ENCODE peak calls at places on chromosomes 7 and 10, in nine cellular contexts. One of them, this sample, is unnamed.

GRCh38 chr7:45000096-45001032 is at the start of gene CCM2:
- DNase-seq in activated CD8-positive, alpha-beta memory T cell treated with anti-CD3 and anti-CD28 coated beads for 48 hours: no peak
- DNase-seq in ecto neural progenitor cell: no peak
- DNase-seq in uterus: peak
- DNase-seq in skeletal muscle cell: no peak
- DNase-seq in ELF-1: peak
- DNase-seq in neuronal stem cell: no peak
- DNase-seq in iris pigment epithelial cell: peak
- DNase-seq in anterior cingulate cortex: no peak
- DNase-seq in this sample: no peak

GRCh38 chr10:8279598-8279997 is 225.1 kb downstream of the GATA3 start:
- DNase-seq in ELF-1: no peak
- DNase-seq in skeletal muscle cell: no peak
- DNase-seq in iris pigment epithelial cell: peak
- DNase-seq in anterior cingulate cortex: no peak
- DNase-seq in uterus: no peak
- DNase-seq in neuronal stem cell: no peak
- DNase-seq in ecto neural progenitor cell: no peak
- DNase-seq in activated CD8-positive, alpha-beta memory T cell treated with anti-CD3 and anti-CD28 coated beads for 48 hours: no peak
- DNase-seq in this sample: no peak

GRCh38 chr10:100518761-100519241 is 860 bp downstream of the SEC31B start:
- DNase-seq in ecto neural progenitor cell: peak
- DNase-seq in skeletal muscle cell: no peak
- DNase-seq in ELF-1: peak
- DNase-seq in activated CD8-positive, alpha-beta memory T cell treated with anti-CD3 and anti-CD28 coated beads for 48 hours: no peak
- DNase-seq in neuronal stem cell: peak
- DNase-seq in uterus: peak
- DNase-seq in iris pigment epithelial cell: peak
- DNase-seq in anterior cingulate cortex: peak
- DNase-seq in this sample: no peak

GRCh38 chr10:1102392-1102791 is 46.2 kb downstream of the WDR37 start:
- DNase-seq in ecto neural progenitor cell: no peak
- DNase-seq in activated CD8-positive, alpha-beta memory T cell treated with anti-CD3 and anti-CD28 coated beads for 48 hours: no peak
- DNase-seq in uterus: no peak
- DNase-seq in neuronal stem cell: no peak
- DNase-seq in anterior cingulate cortex: no peak
- DNase-seq in iris pigment epithelial cell: peak
- DNase-seq in ELF-1: no peak
- DNase-seq in skeletal muscle cell: no peak
- DNase-seq in this sample: no peak

GRCh38 chr10:11782793-11783557 is 40.2 kb upstream of the PROSER2 start:
- DNase-seq in anterior cingulate cortex: no peak
- DNase-seq in ecto neural progenitor cell: no peak
- DNase-seq in uterus: no peak
- DNase-seq in activated CD8-positive, alpha-beta memory T cell treated with anti-CD3 and anti-CD28 coated beads for 48 hours: no peak
- DNase-seq in ELF-1: no peak
- DNase-seq in iris pigment epithelial cell: peak
- DNase-seq in skeletal muscle cell: no peak
- DNase-seq in neuronal stem cell: peak
- DNase-seq in this sample: no peak

GRCh38 chr7:40899651-40900507 is 765.1 kb downstream of the SUGCT start:
- DNase-seq in anterior cingulate cortex: no peak
- DNase-seq in ecto neural progenitor cell: no peak
- DNase-seq in iris pigment epithelial cell: no peak
- DNase-seq in skeletal muscle cell: no peak
- DNase-seq in activated CD8-positive, alpha-beta memory T cell treated with anti-CD3 and anti-CD28 coated beads for 48 hours: no peak
- DNase-seq in ELF-1: no peak
- DNase-seq in neuronal stem cell: no peak
- DNase-seq in uterus: peak
- DNase-seq in this sample: no peak

GRCh38 chr7:2154121-2154520 is 78.6 kb downstream of the MAD1L1 start:
- DNase-seq in activated CD8-positive, alpha-beta memory T cell treated with anti-CD3 and anti-CD28 coated beads for 48 hours: no peak
- DNase-seq in skeletal muscle cell: no peak
- DNase-seq in iris pigment epithelial cell: no peak
- DNase-seq in ELF-1: no peak
- DNase-seq in uterus: no peak
- DNase-seq in ecto neural progenitor cell: no peak
- DNase-seq in neuronal stem cell: no peak
- DNase-seq in anterior cingulate cortex: no peak
- DNase-seq in this sample: no peak

GRCh38 chr7:68684246-68684850 is 913.9 kb upstream of the AUTS2 start:
- DNase-seq in anterior cingulate cortex: peak
- DNase-seq in neuronal stem cell: peak
- DNase-seq in iris pigment epithelial cell: peak
- DNase-seq in uterus: no peak
- DNase-seq in activated CD8-positive, alpha-beta memory T cell treated with anti-CD3 and anti-CD28 coated beads for 48 hours: no peak
- DNase-seq in skeletal muscle cell: no peak
- DNase-seq in ecto neural progenitor cell: peak
- DNase-seq in ELF-1: peak
- DNase-seq in this sample: no peak

GRCh38 chr10:58266003-58266825 is 1.5 kb downstream of the IPMK start:
- DNase-seq in uterus: no peak
- DNase-seq in iris pigment epithelial cell: peak
- DNase-seq in skeletal muscle cell: peak
- DNase-seq in activated CD8-positive, alpha-beta memory T cell treated with anti-CD3 and anti-CD28 coated beads for 48 hours: no peak
- DNase-seq in ecto neural progenitor cell: no peak
- DNase-seq in anterior cingulate cortex: no peak
- DNase-seq in ELF-1: peak
- DNase-seq in neuronal stem cell: no peak
- DNase-seq in this sample: no peak

GRCh38 chr10:126508535-126509040 is 120.3 kb upstream of the ADAM12 start:
- DNase-seq in skeletal muscle cell: no peak
- DNase-seq in activated CD8-positive, alpha-beta memory T cell treated with anti-CD3 and anti-CD28 coated beads for 48 hours: no peak
- DNase-seq in uterus: no peak
- DNase-seq in ecto neural progenitor cell: no peak
- DNase-seq in ELF-1: no peak
- DNase-seq in neuronal stem cell: no peak
- DNase-seq in anterior cingulate cortex: no peak
- DNase-seq in iris pigment epithelial cell: no peak
- DNase-seq in this sample: no peak

GRCh38 chr10:52463831-52464230 is 149.8 kb downstream of the DKK1 start:
- DNase-seq in ecto neural progenitor cell: no peak
- DNase-seq in anterior cingulate cortex: no peak
- DNase-seq in activated CD8-positive, alpha-beta memory T cell treated with anti-CD3 and anti-CD28 coated beads for 48 hours: no peak
- DNase-seq in neuronal stem cell: no peak
- DNase-seq in uterus: no peak
- DNase-seq in ELF-1: no peak
- DNase-seq in skeletal muscle cell: no peak
- DNase-seq in iris pigment epithelial cell: no peak
- DNase-seq in this sample: no peak

GRCh38 chr7:20302866-20303265 is 27.8 kb upstream of the ITGB8 start:
- DNase-seq in uterus: no peak
- DNase-seq in neuronal stem cell: no peak
- DNase-seq in ELF-1: no peak
- DNase-seq in anterior cingulate cortex: no peak
- DNase-seq in activated CD8-positive, alpha-beta memory T cell treated with anti-CD3 and anti-CD28 coated beads for 48 hours: no peak
- DNase-seq in ecto neural progenitor cell: no peak
- DNase-seq in skeletal muscle cell: no peak
- DNase-seq in iris pigment epithelial cell: no peak
- DNase-seq in this sample: no peak

GRCh38 chr10:128511284-128511683 is 385.1 kb upstream of the MKI67 start:
- DNase-seq in activated CD8-positive, alpha-beta memory T cell treated with anti-CD3 and anti-CD28 coated beads for 48 hours: no peak
- DNase-seq in anterior cingulate cortex: no peak
- DNase-seq in neuronal stem cell: no peak
- DNase-seq in ELF-1: peak
- DNase-seq in ecto neural progenitor cell: no peak
- DNase-seq in iris pigment epithelial cell: no peak
- DNase-seq in skeletal muscle cell: no peak
- DNase-seq in uterus: no peak
- DNase-seq in this sample: no peak

GRCh38 chr10:114642729-114643128 is 15.3 kb downstream of the ABLIM1 start:
- DNase-seq in activated CD8-positive, alpha-beta memory T cell treated with anti-CD3 and anti-CD28 coated beads for 48 hours: no peak
- DNase-seq in anterior cingulate cortex: no peak
- DNase-seq in neuronal stem cell: no peak
- DNase-seq in uterus: no peak
- DNase-seq in skeletal muscle cell: no peak
- DNase-seq in ecto neural progenitor cell: no peak
- DNase-seq in ELF-1: no peak
- DNase-seq in iris pigment epithelial cell: no peak
- DNase-seq in this sample: no peak

GRCh38 chr7:1561036-1561940 is 5.3 kb upstream of the TMEM184A start:
- DNase-seq in activated CD8-positive, alpha-beta memory T cell treated with anti-CD3 and anti-CD28 coated beads for 48 hours: no peak
- DNase-seq in skeletal muscle cell: no peak
- DNase-seq in ELF-1: no peak
- DNase-seq in uterus: no peak
- DNase-seq in anterior cingulate cortex: no peak
- DNase-seq in ecto neural progenitor cell: no peak
- DNase-seq in neuronal stem cell: no peak
- DNase-seq in iris pigment epithelial cell: no peak
- DNase-seq in this sample: no peak

GRCh38 chr7:77537595-77538185 is 595 bp downstream of the PTPN12 start:
- DNase-seq in neuronal stem cell: peak
- DNase-seq in skeletal muscle cell: no peak
- DNase-seq in uterus: peak
- DNase-seq in ecto neural progenitor cell: peak
- DNase-seq in iris pigment epithelial cell: no peak
- DNase-seq in ELF-1: peak
- DNase-seq in anterior cingulate cortex: no peak
- DNase-seq in activated CD8-positive, alpha-beta memory T cell treated with anti-CD3 and anti-CD28 coated beads for 48 hours: peak
- DNase-seq in this sample: peak

GRCh38 chr10:74746813-74747212 is 79.6 kb upstream of the KAT6B start:
- DNase-seq in ELF-1: no peak
- DNase-seq in skeletal muscle cell: no peak
- DNase-seq in neuronal stem cell: no peak
- DNase-seq in anterior cingulate cortex: no peak
- DNase-seq in ecto neural progenitor cell: no peak
- DNase-seq in uterus: no peak
- DNase-seq in activated CD8-positive, alpha-beta memory T cell treated with anti-CD3 and anti-CD28 coated beads for 48 hours: no peak
- DNase-seq in iris pigment epithelial cell: no peak
- DNase-seq in this sample: peak

GRCh38 chr10:133388265-133388972 is 5.5 kb upstream of the MTG1 start:
- DNase-seq in activated CD8-positive, alpha-beta memory T cell treated with anti-CD3 and anti-CD28 coated beads for 48 hours: no peak
- DNase-seq in neuronal stem cell: no peak
- DNase-seq in iris pigment epithelial cell: no peak
- DNase-seq in anterior cingulate cortex: no peak
- DNase-seq in ecto neural progenitor cell: no peak
- DNase-seq in uterus: peak
- DNase-seq in ELF-1: no peak
- DNase-seq in skeletal muscle cell: no peak
- DNase-seq in this sample: no peak

GRCh38 chr10:88108115-88108610 is 244.7 kb downstream of the PTEN start:
- DNase-seq in uterus: no peak
- DNase-seq in anterior cingulate cortex: no peak
- DNase-seq in ecto neural progenitor cell: no peak
- DNase-seq in neuronal stem cell: no peak
- DNase-seq in iris pigment epithelial cell: no peak
- DNase-seq in activated CD8-positive, alpha-beta memory T cell treated with anti-CD3 and anti-CD28 coated beads for 48 hours: no peak
- DNase-seq in skeletal muscle cell: no peak
- DNase-seq in ELF-1: no peak
- DNase-seq in this sample: no peak

GRCh38 chr7:157792954-157793353 is 456.1 kb downstream of the DNAJB6 start:
- DNase-seq in activated CD8-positive, alpha-beta memory T cell treated with anti-CD3 and anti-CD28 coated beads for 48 hours: no peak
- DNase-seq in neuronal stem cell: no peak
- DNase-seq in ELF-1: no peak
- DNase-seq in uterus: no peak
- DNase-seq in iris pigment epithelial cell: no peak
- DNase-seq in ecto neural progenitor cell: no peak
- DNase-seq in anterior cingulate cortex: no peak
- DNase-seq in skeletal muscle cell: no peak
- DNase-seq in this sample: no peak

GRCh38 chr10:73590881-73591577 is at the start of gene USP54:
- DNase-seq in ecto neural progenitor cell: no peak
- DNase-seq in ELF-1: peak
- DNase-seq in activated CD8-positive, alpha-beta memory T cell treated with anti-CD3 and anti-CD28 coated beads for 48 hours: no peak
- DNase-seq in neuronal stem cell: peak
- DNase-seq in iris pigment epithelial cell: peak
- DNase-seq in anterior cingulate cortex: no peak
- DNase-seq in skeletal muscle cell: no peak
- DNase-seq in uterus: no peak
- DNase-seq in this sample: no peak

GRCh38 chr7:50529093-50529862 is 35.9 kb downstream of the DDC start:
- DNase-seq in activated CD8-positive, alpha-beta memory T cell treated with anti-CD3 and anti-CD28 coated beads for 48 hours: no peak
- DNase-seq in uterus: no peak
- DNase-seq in anterior cingulate cortex: no peak
- DNase-seq in ELF-1: no peak
- DNase-seq in skeletal muscle cell: no peak
- DNase-seq in neuronal stem cell: no peak
- DNase-seq in ecto neural progenitor cell: no peak
- DNase-seq in iris pigment epithelial cell: no peak
- DNase-seq in this sample: no peak

GRCh38 chr10:3902054-3902808 is 117.2 kb upstream of the KLF6 start:
- DNase-seq in ecto neural progenitor cell: no peak
- DNase-seq in ELF-1: no peak
- DNase-seq in neuronal stem cell: no peak
- DNase-seq in uterus: no peak
- DNase-seq in iris pigment epithelial cell: peak
- DNase-seq in activated CD8-positive, alpha-beta memory T cell treated with anti-CD3 and anti-CD28 coated beads for 48 hours: no peak
- DNase-seq in anterior cingulate cortex: no peak
- DNase-seq in skeletal muscle cell: no peak
- DNase-seq in this sample: no peak

GRCh38 chr10:29712108-29712507 is 77.3 kb upstream of the SVIL start:
- DNase-seq in neuronal stem cell: no peak
- DNase-seq in ELF-1: peak
- DNase-seq in ecto neural progenitor cell: no peak
- DNase-seq in activated CD8-positive, alpha-beta memory T cell treated with anti-CD3 and anti-CD28 coated beads for 48 hours: no peak
- DNase-seq in skeletal muscle cell: no peak
- DNase-seq in iris pigment epithelial cell: peak
- DNase-seq in uterus: no peak
- DNase-seq in anterior cingulate cortex: no peak
- DNase-seq in this sample: no peak

GRCh38 chr7:80412842-80413241 is 99.0 kb downstream of the GNAT3 start:
- DNase-seq in activated CD8-positive, alpha-beta memory T cell treated with anti-CD3 and anti-CD28 coated beads for 48 hours: no peak
- DNase-seq in ecto neural progenitor cell: no peak
- DNase-seq in neuronal stem cell: no peak
- DNase-seq in ELF-1: no peak
- DNase-seq in anterior cingulate cortex: no peak
- DNase-seq in skeletal muscle cell: peak
- DNase-seq in iris pigment epithelial cell: peak
- DNase-seq in uterus: no peak
- DNase-seq in this sample: no peak

GRCh38 chr7:119935418-119936025 is 337.5 kb upstream of the KCND2 start:
- DNase-seq in uterus: no peak
- DNase-seq in iris pigment epithelial cell: peak
- DNase-seq in skeletal muscle cell: peak
- DNase-seq in neuronal stem cell: peak
- DNase-seq in ELF-1: no peak
- DNase-seq in activated CD8-positive, alpha-beta memory T cell treated with anti-CD3 and anti-CD28 coated beads for 48 hours: no peak
- DNase-seq in anterior cingulate cortex: no peak
- DNase-seq in ecto neural progenitor cell: no peak
- DNase-seq in this sample: no peak

GRCh38 chr10:121722665-121723064 is 124.4 kb upstream of the FGFR2 start:
- DNase-seq in ecto neural progenitor cell: no peak
- DNase-seq in skeletal muscle cell: no peak
- DNase-seq in activated CD8-positive, alpha-beta memory T cell treated with anti-CD3 and anti-CD28 coated beads for 48 hours: no peak
- DNase-seq in uterus: no peak
- DNase-seq in neuronal stem cell: no peak
- DNase-seq in anterior cingulate cortex: no peak
- DNase-seq in iris pigment epithelial cell: peak
- DNase-seq in ELF-1: no peak
- DNase-seq in this sample: no peak

GRCh38 chr10:69014171-69014570 is 25.6 kb downstream of the KIFBP start:
- DNase-seq in skeletal muscle cell: no peak
- DNase-seq in neuronal stem cell: no peak
- DNase-seq in ELF-1: no peak
- DNase-seq in activated CD8-positive, alpha-beta memory T cell treated with anti-CD3 and anti-CD28 coated beads for 48 hours: no peak
- DNase-seq in anterior cingulate cortex: no peak
- DNase-seq in ecto neural progenitor cell: no peak
- DNase-seq in iris pigment epithelial cell: peak
- DNase-seq in uterus: no peak
- DNase-seq in this sample: no peak

GRCh38 chr7:26398436-26399308 is 107.0 kb downstream of the SNX10 start:
- DNase-seq in ecto neural progenitor cell: peak
- DNase-seq in neuronal stem cell: peak
- DNase-seq in activated CD8-positive, alpha-beta memory T cell treated with anti-CD3 and anti-CD28 coated beads for 48 hours: peak
- DNase-seq in skeletal muscle cell: no peak
- DNase-seq in anterior cingulate cortex: peak
- DNase-seq in uterus: peak
- DNase-seq in ELF-1: peak
- DNase-seq in iris pigment epithelial cell: peak
- DNase-seq in this sample: no peak

GRCh38 chr10:62083868-62084267 is 182.4 kb downstream of the ARID5B start:
- DNase-seq in ecto neural progenitor cell: no peak
- DNase-seq in skeletal muscle cell: peak
- DNase-seq in uterus: peak
- DNase-seq in activated CD8-positive, alpha-beta memory T cell treated with anti-CD3 and anti-CD28 coated beads for 48 hours: no peak
- DNase-seq in ELF-1: no peak
- DNase-seq in neuronal stem cell: no peak
- DNase-seq in anterior cingulate cortex: no peak
- DNase-seq in iris pigment epithelial cell: peak
- DNase-seq in this sample: no peak

GRCh38 chr10:78250313-78251040 is 216.8 kb downstream of the RPS24 start:
- DNase-seq in ecto neural progenitor cell: no peak
- DNase-seq in anterior cingulate cortex: no peak
- DNase-seq in neuronal stem cell: no peak
- DNase-seq in ELF-1: no peak
- DNase-seq in activated CD8-positive, alpha-beta memory T cell treated with anti-CD3 and anti-CD28 coated beads for 48 hours: no peak
- DNase-seq in uterus: no peak
- DNase-seq in skeletal muscle cell: no peak
- DNase-seq in iris pigment epithelial cell: no peak
- DNase-seq in this sample: no peak